ENCODE peak calls at places on chromosomes 2 and 18, in eight cellular contexts. Q is B cell; V is cardiac fibroblast; E is HTR-8/SVneo; K is activated CD8-positive, alpha-beta memory T cell treated with anti-CD3 and anti-CD28 coated beads for 4 hours; L is hippocampal formation; M is body of pancreas; R is retinal pigment epithelial cell. F is an unnamed sample.

GRCh38 chr2:102050854-102051391 is 59.2 kb downstream of the IL1R2 start:
- DNase-seq in Q (no peak), V (peak; percentile 89), E (no peak), K (no peak), L (peak; percentile 9), M (peak; percentile 59), R (no peak), F (peak; percentile 89)

GRCh38 chr2:85822766-85823165 is 66.0 kb downstream of the ST3GAL5 start:
- DNase-seq in Q (no peak), V (no peak), E (no peak), K (no peak), L (no peak), M (no peak), R (no peak), F (no peak)

GRCh38 chr18:9530226-9531009 is 55.1 kb downstream of the RALBP1 start:
- DNase-seq in Q (no peak), V (no peak), E (no peak), K (no peak), L (no peak), M (no peak), R (no peak), F (no peak)

GRCh38 chr2:146481629-146482028 is 1363.2 kb upstream of the ACVR2A start:
- DNase-seq in Q (no peak), V (peak; percentile 43), E (peak; percentile 11), K (no peak), L (no peak), M (no peak), R (peak; percentile 28), F (no peak)

GRCh38 chr2:19349911-19350677 is 8.3 kb downstream of the OSR1 start:
- DNase-seq in Q (peak; percentile 61), V (peak; percentile 59), E (no peak), K (no peak), L (peak; percentile 35), M (peak; percentile 64), R (no peak), F (peak; percentile 46)

GRCh38 chr2:224221455-224221913 is 180.4 kb downstream of the FAM124B start:
- DNase-seq in Q (no peak), V (peak; percentile 96), E (peak; percentile 81), K (no peak), L (no peak), M (no peak), R (peak; percentile 95), F (no peak)

GRCh38 chr2:238097201-238097987 is 2.7 kb upstream of the ESPNL start:
- DNase-seq in Q (no peak), V (no peak), E (no peak), K (no peak), L (no peak), M (peak; percentile 42), R (no peak), F (no peak)

GRCh38 chr2:183267148-183267827 is 143.0 kb downstream of the NUP35 start:
- DNase-seq in Q (no peak), V (no peak), E (no peak), K (no peak), L (no peak), M (no peak), R (no peak), F (no peak)

GRCh38 chr18:33960393-33960792 is 264.3 kb downstream of the NOL4 start:
- DNase-seq in Q (no peak), V (no peak), E (no peak), K (no peak), L (no peak), M (no peak), R (peak; percentile 2), F (no peak)

F was measured in ovary.